ENCODE peak calls at places on chromosomes 6 and 20, in eight cellular contexts. One of them, this sample, is unnamed.

GRCh38 chr6:91097316-91097878 is 510.5 kb upstream of the MAP3K7 start:
- DNase-seq in right cardiac atrium: peak
- DNase-seq in OCI-LY7: no peak
- DNase-seq in HepG2: no peak
- DNase-seq in tibial nerve: peak
- DNase-seq in Karpas-422: no peak
- DNase-seq in uterus: peak
- DNase-seq in pancreas: no peak
- DNase-seq in this sample: no peak

GRCh38 chr6:170420264-170420663 is 113.7 kb downstream of the FAM120B start:
- DNase-seq in right cardiac atrium: no peak
- DNase-seq in OCI-LY7: no peak
- DNase-seq in HepG2: no peak
- DNase-seq in tibial nerve: no peak
- DNase-seq in Karpas-422: no peak
- DNase-seq in uterus: no peak
- DNase-seq in pancreas: no peak
- DNase-seq in this sample: no peak

GRCh38 chr6:82704048-82704447 is 340.4 kb downstream of the TPBG start:
- DNase-seq in right cardiac atrium: no peak
- DNase-seq in OCI-LY7: no peak
- DNase-seq in HepG2: no peak
- DNase-seq in tibial nerve: no peak
- DNase-seq in Karpas-422: no peak
- DNase-seq in uterus: no peak
- DNase-seq in pancreas: no peak
- DNase-seq in this sample: no peak

GRCh38 chr6:158972241-158973233 is 27.5 kb downstream of the RSPH3 start:
- DNase-seq in right cardiac atrium: no peak
- DNase-seq in OCI-LY7: peak
- DNase-seq in HepG2: peak
- DNase-seq in tibial nerve: no peak
- DNase-seq in Karpas-422: peak
- DNase-seq in uterus: no peak
- DNase-seq in pancreas: no peak
- DNase-seq in this sample: no peak

GRCh38 chr20:33852971-33853813 is 42.0 kb downstream of the CHMP4B start:
- DNase-seq in right cardiac atrium: no peak
- DNase-seq in OCI-LY7: no peak
- DNase-seq in HepG2: no peak
- DNase-seq in tibial nerve: no peak
- DNase-seq in Karpas-422: no peak
- DNase-seq in uterus: no peak
- DNase-seq in pancreas: no peak
- DNase-seq in this sample: no peak

GRCh38 chr20:53163486-53163885 is 191.3 kb downstream of the TSHZ2 start:
- DNase-seq in right cardiac atrium: peak
- DNase-seq in OCI-LY7: no peak
- DNase-seq in HepG2: no peak
- DNase-seq in tibial nerve: no peak
- DNase-seq in Karpas-422: no peak
- DNase-seq in uterus: no peak
- DNase-seq in pancreas: no peak
- DNase-seq in this sample: no peak

GRCh38 chr6:108656834-108657233 is 96.1 kb downstream of the FOXO3 start:
- DNase-seq in right cardiac atrium: no peak
- DNase-seq in OCI-LY7: no peak
- DNase-seq in HepG2: peak
- DNase-seq in tibial nerve: no peak
- DNase-seq in Karpas-422: no peak
- DNase-seq in uterus: no peak
- DNase-seq in pancreas: no peak
- DNase-seq in this sample: no peak

GRCh38 chr6:157228421-157229218 is 94.7 kb downstream of the TMEM242 start:
- DNase-seq in right cardiac atrium: no peak
- DNase-seq in OCI-LY7: no peak
- DNase-seq in HepG2: no peak
- DNase-seq in tibial nerve: no peak
- DNase-seq in Karpas-422: no peak
- DNase-seq in uterus: no peak
- DNase-seq in pancreas: no peak
- DNase-seq in this sample: peak

GRCh38 chr20:33209789-33210188 is 7.4 kb upstream of the BPIFA3 start:
- DNase-seq in right cardiac atrium: peak
- DNase-seq in OCI-LY7: peak
- DNase-seq in HepG2: peak
- DNase-seq in tibial nerve: peak
- DNase-seq in Karpas-422: peak
- DNase-seq in uterus: no peak
- DNase-seq in pancreas: peak
- DNase-seq in this sample: no peak

GRCh38 chr6:105014954-105015353 is 58.0 kb downstream of the LIN28B start:
- DNase-seq in right cardiac atrium: no peak
- DNase-seq in OCI-LY7: no peak
- DNase-seq in HepG2: no peak
- DNase-seq in tibial nerve: no peak
- DNase-seq in Karpas-422: no peak
- DNase-seq in uterus: no peak
- DNase-seq in pancreas: no peak
- DNase-seq in this sample: no peak

GRCh38 chr6:84455630-84456029 is 228.2 kb upstream of the CEP162 start:
- DNase-seq in right cardiac atrium: no peak
- DNase-seq in OCI-LY7: no peak
- DNase-seq in HepG2: no peak
- DNase-seq in tibial nerve: no peak
- DNase-seq in Karpas-422: no peak
- DNase-seq in uterus: no peak
- DNase-seq in pancreas: no peak
- DNase-seq in this sample: no peak

GRCh38 chr6:166626177-166627038 is 643 bp downstream of the RPS6KA2 start:
- DNase-seq in right cardiac atrium: no peak
- DNase-seq in OCI-LY7: no peak
- DNase-seq in HepG2: no peak
- DNase-seq in tibial nerve: no peak
- DNase-seq in Karpas-422: no peak
- DNase-seq in uterus: no peak
- DNase-seq in pancreas: peak
- DNase-seq in this sample: peak

GRCh38 chr6:125207956-125208355 is 54.4 kb downstream of the TPD52L1 start:
- DNase-seq in right cardiac atrium: no peak
- DNase-seq in OCI-LY7: no peak
- DNase-seq in HepG2: no peak
- DNase-seq in tibial nerve: no peak
- DNase-seq in Karpas-422: no peak
- DNase-seq in uterus: no peak
- DNase-seq in pancreas: no peak
- DNase-seq in this sample: no peak

GRCh38 chr20:36034875-36035274 is 66.5 kb downstream of the CNBD2 start:
- DNase-seq in right cardiac atrium: no peak
- DNase-seq in OCI-LY7: no peak
- DNase-seq in HepG2: no peak
- DNase-seq in tibial nerve: no peak
- DNase-seq in Karpas-422: no peak
- DNase-seq in uterus: no peak
- DNase-seq in pancreas: no peak
- DNase-seq in this sample: no peak

GRCh38 chr20:36031806-36032205 is 63.4 kb downstream of the CNBD2 start:
- DNase-seq in right cardiac atrium: no peak
- DNase-seq in OCI-LY7: no peak
- DNase-seq in HepG2: no peak
- DNase-seq in tibial nerve: no peak
- DNase-seq in Karpas-422: no peak
- DNase-seq in uterus: no peak
- DNase-seq in pancreas: no peak
- DNase-seq in this sample: no peak

GRCh38 chr20:36040571-36040970 is 72.2 kb downstream of the CNBD2 start:
- DNase-seq in right cardiac atrium: no peak
- DNase-seq in OCI-LY7: no peak
- DNase-seq in HepG2: no peak
- DNase-seq in tibial nerve: no peak
- DNase-seq in Karpas-422: no peak
- DNase-seq in uterus: no peak
- DNase-seq in pancreas: no peak
- DNase-seq in this sample: no peak

GRCh38 chr20:36036688-36037087 is 68.3 kb downstream of the CNBD2 start:
- DNase-seq in right cardiac atrium: no peak
- DNase-seq in OCI-LY7: no peak
- DNase-seq in HepG2: no peak
- DNase-seq in tibial nerve: no peak
- DNase-seq in Karpas-422: no peak
- DNase-seq in uterus: no peak
- DNase-seq in pancreas: no peak
- DNase-seq in this sample: no peak

GRCh38 chr20:36035720-36036119 is 67.3 kb downstream of the CNBD2 start:
- DNase-seq in right cardiac atrium: no peak
- DNase-seq in OCI-LY7: no peak
- DNase-seq in HepG2: no peak
- DNase-seq in tibial nerve: no peak
- DNase-seq in Karpas-422: no peak
- DNase-seq in uterus: no peak
- DNase-seq in pancreas: no peak
- DNase-seq in this sample: no peak
- H3K27ac ChIP-seq in right cardiac atrium: no peak
- H3K27ac ChIP-seq in OCI-LY7: no peak
- H3K27ac ChIP-seq in HepG2: no peak
- H3K27ac ChIP-seq in tibial nerve: no peak
- H3K27ac ChIP-seq in Karpas-422: no peak
- H3K27ac ChIP-seq in uterus: no peak
- H3K27ac ChIP-seq in pancreas: no peak
- H3K27ac ChIP-seq in this sample: no peak

GRCh38 chr6:75848274-75848673 is 99.2 kb downstream of the MYO6 start:
- DNase-seq in right cardiac atrium: no peak
- DNase-seq in OCI-LY7: no peak
- DNase-seq in HepG2: no peak
- DNase-seq in tibial nerve: no peak
- DNase-seq in Karpas-422: no peak
- DNase-seq in uterus: no peak
- DNase-seq in pancreas: no peak
- DNase-seq in this sample: no peak

GRCh38 chr6:75853796-75854195 is 104.8 kb downstream of the MYO6 start:
- DNase-seq in right cardiac atrium: no peak
- DNase-seq in OCI-LY7: no peak
- DNase-seq in HepG2: no peak
- DNase-seq in tibial nerve: no peak
- DNase-seq in Karpas-422: no peak
- DNase-seq in uterus: no peak
- DNase-seq in pancreas: no peak
- DNase-seq in this sample: no peak

GRCh38 chr6:75852721-75853120 is 103.7 kb downstream of the MYO6 start:
- DNase-seq in right cardiac atrium: no peak
- DNase-seq in OCI-LY7: no peak
- DNase-seq in HepG2: no peak
- DNase-seq in tibial nerve: no peak
- DNase-seq in Karpas-422: no peak
- DNase-seq in uterus: no peak
- DNase-seq in pancreas: no peak
- DNase-seq in this sample: no peak

GRCh38 chr6:75850026-75850385 is 101.0 kb downstream of the MYO6 start:
- DNase-seq in right cardiac atrium: no peak
- DNase-seq in OCI-LY7: no peak
- DNase-seq in HepG2: no peak
- DNase-seq in tibial nerve: no peak
- DNase-seq in Karpas-422: no peak
- DNase-seq in uterus: no peak
- DNase-seq in pancreas: no peak
- DNase-seq in this sample: no peak

GRCh38 chr6:75849329-75850025 is 100.4 kb downstream of the MYO6 start:
- DNase-seq in right cardiac atrium: no peak
- DNase-seq in OCI-LY7: no peak
- DNase-seq in HepG2: no peak
- DNase-seq in tibial nerve: no peak
- DNase-seq in Karpas-422: no peak
- DNase-seq in uterus: no peak
- DNase-seq in pancreas: peak
- DNase-seq in this sample: no peak
- H3K27ac ChIP-seq in right cardiac atrium: no peak
- H3K27ac ChIP-seq in OCI-LY7: no peak
- H3K27ac ChIP-seq in HepG2: no peak
- H3K27ac ChIP-seq in tibial nerve: no peak
- H3K27ac ChIP-seq in Karpas-422: no peak
- H3K27ac ChIP-seq in uterus: no peak
- H3K27ac ChIP-seq in pancreas: peak
- H3K27ac ChIP-seq in this sample: no peak

DNA sequence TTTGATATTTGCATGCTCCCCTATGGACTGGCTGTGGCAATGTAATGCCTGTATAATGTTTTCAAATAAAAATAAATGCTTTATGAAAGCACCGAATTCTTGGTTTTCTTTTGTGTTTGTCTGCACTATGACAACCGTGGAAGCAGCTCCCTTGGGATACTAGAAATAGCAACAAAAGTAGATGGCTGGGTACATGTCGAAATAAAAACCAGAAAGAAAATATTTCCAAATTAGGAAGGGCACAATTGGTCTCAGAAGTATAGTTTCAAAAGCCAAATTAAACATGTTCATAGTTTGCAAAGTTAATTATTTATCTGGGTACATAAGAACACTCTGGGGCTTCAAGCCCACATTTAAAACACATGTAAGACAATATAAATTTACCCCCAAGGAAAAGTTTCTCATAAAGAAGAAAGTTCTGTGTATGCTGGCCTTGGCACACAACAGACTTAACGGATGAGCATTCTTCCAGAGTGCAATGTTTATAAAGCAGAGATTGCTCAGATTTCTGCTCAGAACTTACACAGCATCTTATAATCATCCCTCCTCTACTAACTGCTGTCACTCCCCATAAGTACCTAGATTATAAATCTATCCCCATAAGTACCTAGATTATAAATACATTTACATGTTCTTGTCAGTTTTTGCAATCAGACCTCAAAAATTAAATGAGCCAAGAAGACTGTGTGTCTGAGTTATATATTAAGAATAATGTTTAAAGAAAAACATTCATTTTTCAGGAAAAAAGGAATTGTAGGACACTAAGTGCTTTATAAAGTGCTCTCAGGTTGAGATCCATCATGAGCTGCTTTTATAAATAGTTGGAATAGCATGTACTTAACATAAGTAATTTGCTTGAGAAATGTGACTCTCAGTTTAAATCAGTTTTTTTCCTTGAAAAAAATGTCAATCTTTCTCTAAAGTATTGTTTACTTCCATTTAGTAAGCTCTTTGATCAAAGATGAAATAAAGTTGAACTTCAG is 230.2 kb upstream of the PLN start:
- DNase-seq in right cardiac atrium: no peak
- DNase-seq in OCI-LY7: no peak
- DNase-seq in HepG2: no peak
- DNase-seq in tibial nerve: no peak
- DNase-seq in Karpas-422: no peak
- DNase-seq in uterus: no peak
- DNase-seq in pancreas: no peak
- DNase-seq in this sample: no peak
- H3K27ac ChIP-seq in right cardiac atrium: no peak
- H3K27ac ChIP-seq in OCI-LY7: no peak
- H3K27ac ChIP-seq in HepG2: no peak
- H3K27ac ChIP-seq in tibial nerve: peak
- H3K27ac ChIP-seq in Karpas-422: no peak
- H3K27ac ChIP-seq in uterus: peak
- H3K27ac ChIP-seq in pancreas: no peak
- H3K27ac ChIP-seq in this sample: peak

DNA sequence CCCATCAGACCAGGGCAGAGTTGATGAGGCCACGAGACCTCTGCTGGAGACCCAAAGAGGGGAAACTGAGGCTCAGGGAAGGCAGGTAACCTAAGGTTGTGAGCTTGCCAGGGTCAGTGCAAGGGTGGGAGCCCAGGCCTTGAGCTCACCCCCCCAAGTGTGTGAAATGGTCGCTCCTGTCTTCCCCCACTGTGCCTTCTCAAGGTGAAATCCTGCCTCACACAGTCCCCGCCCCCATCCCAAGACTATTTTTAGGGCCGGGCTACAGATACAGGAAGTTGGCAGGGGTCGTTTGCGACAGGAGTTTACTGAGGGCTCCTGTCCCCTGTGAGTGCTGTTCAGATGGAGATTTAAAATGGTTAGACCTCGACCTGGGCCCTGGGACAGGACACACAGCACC is 18.7 kb upstream of the GATA5 start:
- DNase-seq in right cardiac atrium: no peak
- DNase-seq in OCI-LY7: peak
- DNase-seq in HepG2: no peak
- DNase-seq in tibial nerve: no peak
- DNase-seq in Karpas-422: peak
- DNase-seq in uterus: no peak
- DNase-seq in pancreas: no peak
- DNase-seq in this sample: no peak
- H3K27ac ChIP-seq in right cardiac atrium: peak
- H3K27ac ChIP-seq in OCI-LY7: peak
- H3K27ac ChIP-seq in HepG2: no peak
- H3K27ac ChIP-seq in tibial nerve: no peak
- H3K27ac ChIP-seq in Karpas-422: no peak
- H3K27ac ChIP-seq in uterus: no peak
- H3K27ac ChIP-seq in pancreas: no peak
- H3K27ac ChIP-seq in this sample: no peak